ENCODE peak calls at places on chromosomes 11 and 22, in ten cellular contexts. I is activated CD4-positive, alpha-beta T cell treated with anti-CD3 and anti-CD28 coated beads, Interleukin-2, amount 50 U/mL, for 4 hours; D is transverse colon; H is retina; E is left colon; S is activated T-helper 1 cell treated with anti-CD3 and anti-CD28 coated beads, Interleukin-2, amount 50 U/mL, for 16 hours; Y is NCI-H1105; K is occipital lobe; L is NCI-H69; A is type B pancreatic cell. N is an unnamed sample.

GRCh38 chr11:14386895-14387480 is 28.0 kb upstream of the RRAS2 start:
- DNase-seq in I (no peak), D (no peak), H (peak), E (no peak), S (no peak), Y (peak), K (peak), L (peak), A (no peak), N (peak)

GRCh38 chr22:46062971-46063631 is 86.1 kb upstream of the WNT7B start:
- DNase-seq in I (no peak), D (peak), H (no peak), E (peak), S (no peak), Y (peak), K (no peak), L (peak), A (no peak), N (no peak)

GRCh38 chr11:2507212-2507901 is 62.5 kb downstream of the KCNQ1 start:
- DNase-seq in I (no peak), D (peak), H (no peak), E (no peak), S (no peak), Y (no peak), K (no peak), L (no peak), A (no peak), N (no peak)

GRCh38 chr22:40519284-40519947 is 117.1 kb downstream of the MRTFA start:
- DNase-seq in I (no peak), D (no peak), H (no peak), E (no peak), S (no peak), Y (no peak), K (no peak), L (no peak), A (no peak), N (no peak)

GRCh38 chr11:109486129-109486528 is 64.1 kb downstream of the C11orf87 start:
- DNase-seq in I (no peak), D (no peak), H (no peak), E (no peak), S (no peak), Y (peak), K (no peak), L (peak), A (no peak), N (no peak)

GRCh38 chr11:88174627-88175003 is 628 bp downstream of the RAB38 start:
- DNase-seq in I (no peak), D (peak), H (no peak), E (peak), S (no peak), Y (peak), K (no peak), L (peak), A (no peak), N (no peak)

GRCh38 chr11:70399681-70400112 is 1.4 kb downstream of the CTTN start:
- DNase-seq in I (no peak), D (peak), H (peak), E (peak), S (no peak), Y (no peak), K (peak), L (no peak), A (no peak), N (no peak)

GRCh38 chr22:46043816-46044717 is 67.1 kb upstream of the WNT7B start:
- DNase-seq in I (no peak), D (peak), H (peak), E (peak), S (no peak), Y (no peak), K (no peak), L (peak), A (no peak), N (no peak)

GRCh38 chr11:58577441-58578135 is 1.3 kb upstream of the ZFP91 start:
- DNase-seq in I (peak), D (peak), H (no peak), E (no peak), S (peak), Y (peak), K (no peak), L (no peak), A (no peak), N (no peak)

GRCh38 chr22:21951931-21952465 is 650 bp downstream of the PPM1F start:
- DNase-seq in I (peak), D (peak), H (peak), E (no peak), S (no peak), Y (no peak), K (peak), L (peak), A (no peak), N (no peak)

GRCh38 chr11:106415510-106415909 is 338.0 kb downstream of the AASDHPPT start:
- DNase-seq in I (no peak), D (no peak), H (no peak), E (no peak), S (no peak), Y (no peak), K (no peak), L (peak), A (no peak), N (no peak)

GRCh38 chr22:50684986-50685385 is 12.4 kb downstream of the SHANK3 start:
- DNase-seq in I (no peak), D (no peak), H (no peak), E (peak), S (no peak), Y (no peak), K (no peak), L (no peak), A (no peak), N (no peak)

GRCh38 chr11:83827520-83827919 is 541.4 kb upstream of the CCDC90B start:
- DNase-seq in I (no peak), D (no peak), H (no peak), E (no peak), S (no peak), Y (no peak), K (no peak), L (no peak), A (no peak), N (no peak)

GRCh38 chr22:50465066-50465465 is 9.8 kb downstream of the SBF1 start:
- DNase-seq in I (no peak), D (no peak), H (no peak), E (no peak), S (no peak), Y (no peak), K (no peak), L (no peak), A (no peak), N (no peak)

GRCh38 chr22:48337957-48338792 is 1489.5 kb downstream of the BRD1 start:
- DNase-seq in I (no peak), D (no peak), H (no peak), E (no peak), S (no peak), Y (no peak), K (no peak), L (no peak), A (no peak), N (no peak)

GRCh38 chr11:116976941-116977570 is 121.2 kb downstream of the SIK3 start:
- DNase-seq in I (no peak), D (no peak), H (peak), E (no peak), S (no peak), Y (no peak), K (no peak), L (no peak), A (no peak), N (peak)

GRCh38 chr11:47137476-47137875 is 39.2 kb downstream of the ARFGAP2 start:
- DNase-seq in I (no peak), D (no peak), H (no peak), E (no peak), S (no peak), Y (no peak), K (no peak), L (no peak), A (no peak), N (no peak)

GRCh38 chr22:19108807-19109197 is 13.4 kb downstream of the DGCR2 start:
- DNase-seq in I (no peak), D (no peak), H (no peak), E (no peak), S (no peak), Y (no peak), K (no peak), L (no peak), A (no peak), N (no peak)

GRCh38 chr22:35310556-35311550 is 11.2 kb downstream of the TOM1 start:
- DNase-seq in I (no peak), D (peak), H (no peak), E (peak), S (no peak), Y (no peak), K (no peak), L (peak), A (no peak), N (no peak)

GRCh38 chr11:113540416-113541330 is 65.5 kb upstream of the DRD2 start:
- DNase-seq in I (no peak), D (no peak), H (no peak), E (no peak), S (no peak), Y (no peak), K (no peak), L (peak), A (no peak), N (no peak)

GRCh38 chr22:49260681-49261580 is 566.7 kb downstream of the BRD1 start:
- DNase-seq in I (no peak), D (no peak), H (no peak), E (peak), S (no peak), Y (no peak), K (no peak), L (no peak), A (peak), N (no peak)

GRCh38 chr11:46392421-46393230 is 1.1 kb upstream of the CHRM4 start:
- DNase-seq in I (peak), D (peak), H (peak), E (peak), S (peak), Y (peak), K (peak), L (no peak), A (peak), N (peak)

N was measured in Ammon's horn.